ENCODE peak calls at places on chromosome 4, in eight cellular contexts. K is neural progenitor cell, S is HCT116, G is GM23248, D is SK-N-SH, Q is MM.1S, I is GM23338, F is PC-3. Y is an unnamed sample.

GRCh38 chr4:141890279-141890678 is 253.9 kb downstream of the IL15 start:
- DNase-seq in K (no peak), S (no peak), G (no peak), D (no peak), Q (no peak), I (no peak), F (no peak), Y (no peak)

GRCh38 chr4:156571146-156571545 is 400.5 kb downstream of the PDGFC start:
- DNase-seq in K (no peak), S (no peak), G (no peak), D (no peak), Q (no peak), I (no peak), F (no peak), Y (no peak)

GRCh38 chr4:76809594-76810305 is 88.2 kb downstream of the SOWAHB start:
- DNase-seq in K (no peak), S (no peak), G (peak), D (no peak), Q (no peak), I (no peak), F (no peak), Y (no peak)

GRCh38 chr4:184441461-184442392 is 32.6 kb downstream of the IRF2 start:
- DNase-seq in K (no peak), S (no peak), G (peak), D (no peak), Q (no peak), I (peak), F (no peak), Y (no peak)

GRCh38 chr4:142901166-142901662 is 55.1 kb upstream of the INPP4B start:
- DNase-seq in K (no peak), S (no peak), G (peak), D (no peak), Q (no peak), I (no peak), F (peak), Y (no peak)

GRCh38 chr4:169963998-169964397 is 62.2 kb downstream of the MFAP3L start:
- DNase-seq in K (no peak), S (no peak), G (peak), D (no peak), Q (no peak), I (no peak), F (no peak), Y (no peak)

GRCh38 chr4:27888523-27888922 is 1027.9 kb downstream of the STIM2 start:
- DNase-seq in K (no peak), S (no peak), G (no peak), D (no peak), Q (peak), I (no peak), F (no peak), Y (no peak)

GRCh38 chr4:89023140-89023539 is 33.8 kb downstream of the FAM13A start:
- DNase-seq in K (no peak), S (no peak), G (no peak), D (no peak), Q (no peak), I (no peak), F (no peak), Y (no peak)

GRCh38 chr4:40672528-40673522 is 43.2 kb upstream of the RBM47 start:
- DNase-seq in K (peak), S (peak), G (peak), D (no peak), Q (no peak), I (peak), F (peak), Y (no peak)

GRCh38 chr4:52588097-52588496 is 71.0 kb downstream of the USP46 start:
- DNase-seq in K (peak), S (peak), G (peak), D (peak), Q (no peak), I (peak), F (peak), Y (peak)

GRCh38 chr4:24799544-24800272 is 4.3 kb downstream of the SOD3 start:
- DNase-seq in K (peak), S (no peak), G (peak), D (peak), Q (no peak), I (peak), F (no peak), Y (no peak)

GRCh38 chr4:20273793-20274192 is 22.1 kb downstream of the SLIT2 start:
- DNase-seq in K (peak), S (no peak), G (no peak), D (no peak), Q (no peak), I (peak), F (no peak), Y (no peak)

GRCh38 chr4:16443504-16444088 is 217.3 kb upstream of the TAPT1 start:
- DNase-seq in K (peak), S (peak), G (peak), D (peak), Q (peak), I (peak), F (peak), Y (peak)

GRCh38 chr4:5635826-5636196 is 72.5 kb downstream of the EVC2 start:
- DNase-seq in K (no peak), S (no peak), G (peak), D (no peak), Q (no peak), I (no peak), F (peak), Y (no peak)
- H2AFZ ChIP-seq in K (no peak), S (no peak), G (no peak), D (no peak), Q (no peak), I (no peak), F (peak), Y (no peak)

GRCh38 chr4:8818063-8818881 is 53.4 kb downstream of the HMX1 start:
- DNase-seq in K (peak), S (no peak), G (no peak), D (peak), Q (no peak), I (no peak), F (no peak), Y (no peak)
- TF ChIP-seq EZH2phosphoT487 in K (no peak), S (no peak), G (no peak), D (no peak), Q (no peak), I (no peak), F (no peak), Y (no peak)

GRCh38 chr4:154366956-154367355 is 124.6 kb downstream of the DCHS2 start:
- DNase-seq in K (no peak), S (no peak), G (no peak), D (no peak), Q (no peak), I (peak), F (no peak), Y (no peak)

GRCh38 chr4:154364012-154364863 is 127.4 kb downstream of the DCHS2 start:
- DNase-seq in K (no peak), S (no peak), G (no peak), D (no peak), Q (no peak), I (no peak), F (no peak), Y (no peak)

GRCh38 chr4:154367659-154368058 is 123.9 kb downstream of the DCHS2 start:
- DNase-seq in K (no peak), S (no peak), G (no peak), D (no peak), Q (no peak), I (no peak), F (no peak), Y (no peak)

DNA sequence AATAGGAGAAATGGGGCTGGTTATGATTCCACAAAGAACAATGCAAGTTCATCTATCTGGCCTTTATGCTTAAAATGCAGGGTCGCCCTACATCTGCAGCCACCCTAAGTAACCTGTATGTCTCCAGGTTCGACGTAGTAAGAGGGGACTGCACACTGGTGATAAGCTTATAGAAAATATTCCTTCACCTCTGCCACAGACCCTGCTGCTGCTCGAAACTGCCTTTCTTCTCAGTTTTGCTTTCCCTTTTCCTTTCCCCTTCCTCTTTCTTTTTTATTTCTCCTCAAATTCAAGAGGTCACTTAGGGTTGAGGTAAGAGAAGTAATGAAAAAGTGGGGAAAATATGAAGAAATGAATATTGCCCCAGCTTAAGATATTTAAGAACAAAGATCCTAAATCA is 123.5 kb downstream of the DCHS2 start:
- DNase-seq in K (no peak), S (no peak), G (no peak), D (no peak), Q (no peak), I (no peak), F (no peak), Y (no peak)
- H2AFZ ChIP-seq in K (no peak), S (no peak), G (no peak), D (no peak), Q (no peak), I (peak), F (no peak), Y (no peak)

GRCh38 chr4:154559141-154559841 is 3.5 kb upstream of the FGB start:
- DNase-seq in K (peak), S (peak), G (peak), D (peak), Q (peak), I (peak), F (peak), Y (peak)
- TF ChIP-seq EZH2phosphoT487 in K (no peak), S (no peak), G (no peak), D (no peak), Q (no peak), I (no peak), F (no peak), Y (no peak)

DNA sequence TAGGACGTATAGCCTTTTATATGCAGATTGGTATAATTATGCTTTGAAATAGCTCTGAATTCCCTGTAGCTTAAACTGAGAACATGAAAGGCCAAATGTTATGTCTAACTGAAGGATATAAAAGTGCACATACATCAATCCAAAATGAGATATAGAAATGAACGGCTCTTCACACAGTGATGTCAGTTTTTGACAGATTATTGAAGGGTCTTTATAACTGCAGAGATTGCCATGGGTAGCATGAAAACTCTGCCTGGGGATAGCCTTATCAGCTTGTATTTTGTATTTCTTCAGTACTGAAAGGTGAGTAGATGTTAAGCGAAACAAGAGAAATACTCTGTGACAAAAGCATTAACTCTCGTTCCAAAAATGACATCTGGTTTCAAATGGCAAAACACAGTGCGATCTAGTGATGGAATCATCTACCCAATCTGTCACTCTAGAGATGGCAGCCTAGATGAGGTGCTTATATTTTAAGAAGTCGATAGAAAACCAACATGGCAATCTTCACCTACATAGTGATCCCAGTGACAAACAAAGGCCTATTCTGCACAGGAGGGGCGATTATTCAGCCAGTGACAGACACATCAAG is 59.7 kb downstream of the PCDH10 start:
- DNase-seq in K (no peak), S (no peak), G (no peak), D (no peak), Q (no peak), I (peak), F (no peak), Y (no peak)
- H2AFZ ChIP-seq in K (peak), S (no peak), G (no peak), D (no peak), Q (no peak), I (peak), F (no peak), Y (no peak)

GRCh38 chr4:186553717-186554116 is 1.6 kb downstream of the MTNR1A start:
- DNase-seq in K (peak), S (no peak), G (no peak), D (no peak), Q (no peak), I (peak), F (no peak), Y (no peak)

GRCh38 chr4:186557061-186557460 is 1.7 kb upstream of the MTNR1A start:
- DNase-seq in K (no peak), S (no peak), G (peak), D (no peak), Q (no peak), I (no peak), F (peak), Y (no peak)

GRCh38 chr4:186554485-186554884 is 882 bp downstream of the MTNR1A start:
- DNase-seq in K (peak), S (peak), G (peak), D (no peak), Q (no peak), I (peak), F (peak), Y (no peak)

GRCh38 chr4:186557486-186557885 is 2.1 kb upstream of the MTNR1A start:
- DNase-seq in K (no peak), S (no peak), G (peak), D (no peak), Q (no peak), I (no peak), F (peak), Y (no peak)

DNA sequence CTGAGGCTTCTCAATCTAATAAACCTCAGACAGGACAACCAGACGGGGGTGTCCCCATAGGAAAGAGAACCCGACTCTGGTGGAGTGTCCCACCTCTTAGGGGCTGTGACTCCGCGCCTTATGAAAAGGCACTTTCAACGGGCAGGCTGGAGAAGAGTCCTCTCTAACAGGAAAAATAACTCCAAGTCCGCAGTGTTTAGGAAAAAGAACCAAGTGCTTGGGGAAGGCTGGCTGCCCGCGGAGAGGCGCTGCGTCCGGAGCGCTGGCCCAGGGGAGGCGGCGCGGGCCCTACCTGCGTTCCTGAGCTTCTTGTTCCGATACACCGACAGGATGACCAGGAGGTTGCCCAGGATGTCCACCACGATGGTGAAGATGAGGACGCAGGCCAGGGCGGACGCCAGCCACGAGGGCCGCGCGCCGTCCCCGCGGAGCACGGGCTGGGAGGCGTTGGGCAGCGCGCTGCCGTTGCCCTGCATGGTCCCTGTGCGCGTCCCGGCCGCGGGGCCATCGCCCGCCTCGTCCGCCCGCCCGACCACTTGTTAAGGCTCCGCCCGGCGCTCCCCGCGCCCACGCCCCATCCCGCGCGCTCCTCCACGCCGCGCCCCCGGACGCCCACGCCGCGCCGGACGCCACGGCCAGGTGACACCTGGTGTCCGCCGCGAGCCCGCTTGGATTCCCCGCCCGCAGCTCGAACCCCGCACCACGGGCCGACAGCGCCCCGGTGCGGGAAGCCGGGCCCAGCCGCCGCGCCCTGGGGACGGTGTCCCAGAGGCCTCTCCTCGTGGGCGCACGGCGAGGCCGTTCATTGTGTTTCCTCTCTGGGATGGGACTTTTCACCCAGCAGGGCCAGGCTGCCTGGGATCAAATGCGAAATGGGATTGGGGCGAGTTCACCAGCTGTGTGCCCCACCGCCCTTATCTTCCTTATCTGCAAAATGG is at the start of gene MTNR1A:
- DNase-seq in K (peak), S (no peak), G (peak), D (peak), Q (no peak), I (peak), F (no peak), Y (no peak)
- TF ChIP-seq EZH2phosphoT487 in K (peak), S (no peak), G (no peak), D (no peak), Q (no peak), I (no peak), F (no peak), Y (no peak)

GRCh38 chr4:86506591-86506990 is 87.5 kb upstream of the PTPN13 start:
- DNase-seq in K (no peak), S (no peak), G (no peak), D (no peak), Q (no peak), I (peak), F (no peak), Y (no peak)
- H2AFZ ChIP-seq in K (no peak), S (no peak), G (no peak), D (no peak), Q (no peak), I (peak), F (no peak), Y (no peak)